ENCODE peak calls at places on chromosomes 7 and 10, in eight cellular contexts. N is stimulated activated CD4-positive, alpha-beta T cell treated with anti-CD3 and anti-CD28 coated beads, Interleukin-2, amount 100 ng/mL, for 48 hours; Y is suprapubic skin; M is DMS 273 treated with DMSO at 0.1 percent for 48 hours; Z is NCI-H2029 treated with DMSO at 0.1 percent for 48 hours; S is Kasumi-1; V is GOT3; X is CD8-positive, alpha-beta T cell. H is an unnamed sample.

GRCh38 chr10:124217906-124218769 is 124.7 kb upstream of the CHST15 start:
- DNase-seq in N (no peak), Y (no peak), M (no peak), Z (no peak), S (no peak), V (no peak), X (no peak), H (no peak)

GRCh38 chr7:45712872-45713668 is 138.9 kb downstream of the ADCY1 start:
- DNase-seq in N (no peak), Y (peak), M (no peak), Z (no peak), S (no peak), V (no peak), X (no peak), H (no peak)

GRCh38 chr10:47249881-47250280 is 50.1 kb upstream of the GDF10 start:
- DNase-seq in N (no peak), Y (no peak), M (no peak), Z (no peak), S (no peak), V (no peak), X (no peak), H (no peak)

GRCh38 chr10:96719850-96720421 is 378 bp downstream of the PIK3AP1 start:
- DNase-seq in N (peak), Y (peak), M (no peak), Z (no peak), S (peak), V (no peak), X (peak), H (no peak)

GRCh38 chr7:51217804-51218203 is 98.8 kb downstream of the COBL start:
- DNase-seq in N (no peak), Y (no peak), M (no peak), Z (no peak), S (no peak), V (no peak), X (no peak), H (no peak)

GRCh38 chr7:108118959-108119358 is 11.2 kb downstream of the LAMB4 start:
- DNase-seq in N (no peak), Y (no peak), M (peak), Z (no peak), S (no peak), V (no peak), X (no peak), H (no peak)

GRCh38 chr7:79504607-79505389 is 51.3 kb upstream of the MAGI2 start:
- DNase-seq in N (no peak), Y (no peak), M (no peak), Z (no peak), S (no peak), V (no peak), X (no peak), H (no peak)

GRCh38 chr7:138169441-138169851 is 93.2 kb downstream of the AKR1D1 start:
- DNase-seq in N (no peak), Y (no peak), M (no peak), Z (no peak), S (no peak), V (no peak), X (no peak), H (no peak)

GRCh38 chr7:50303082-50303893 is 1.2 kb upstream of the IKZF1 start:
- DNase-seq in N (no peak), Y (no peak), M (no peak), Z (no peak), S (no peak), V (no peak), X (peak), H (no peak)

GRCh38 chr10:119652361-119652760 is 1.2 kb downstream of the BAG3 start:
- DNase-seq in N (no peak), Y (no peak), M (no peak), Z (no peak), S (peak), V (no peak), X (no peak), H (no peak)

GRCh38 chr7:101125989-101126650 is 784 bp upstream of the SERPINE1 start:
- DNase-seq in N (no peak), Y (peak), M (no peak), Z (no peak), S (no peak), V (no peak), X (no peak), H (no peak)

GRCh38 chr7:135562720-135563119 is 5.0 kb downstream of the NUP205 start:
- DNase-seq in N (no peak), Y (no peak), M (no peak), Z (no peak), S (no peak), V (no peak), X (no peak), H (no peak)

GRCh38 chr7:100476903-100477870 is 1.8 kb downstream of the TSC22D4 start:
- DNase-seq in N (peak), Y (no peak), M (no peak), Z (no peak), S (no peak), V (no peak), X (peak), H (no peak)

GRCh38 chr7:152076324-152076821 is 50.9 kb downstream of the GALNT11 start:
- DNase-seq in N (peak), Y (no peak), M (no peak), Z (no peak), S (no peak), V (no peak), X (peak), H (no peak)

GRCh38 chr10:72037266-72037665 is 51.1 kb downstream of the SPOCK2 start:
- DNase-seq in N (no peak), Y (no peak), M (no peak), Z (no peak), S (no peak), V (no peak), X (no peak), H (no peak)

GRCh38 chr10:98074315-98074911 is 44.0 kb upstream of the CRTAC1 start:
- DNase-seq in N (no peak), Y (no peak), M (no peak), Z (no peak), S (peak), V (no peak), X (no peak), H (no peak)

GRCh38 chr10:112915590-112916572 is 34.2 kb upstream of the TCF7L2 start:
- DNase-seq in N (no peak), Y (no peak), M (no peak), Z (no peak), S (no peak), V (no peak), X (no peak), H (no peak)

GRCh38 chr10:14574291-14574690 is 200.4 kb downstream of the FAM107B start:
- DNase-seq in N (no peak), Y (no peak), M (no peak), Z (no peak), S (no peak), V (no peak), X (no peak), H (no peak)

GRCh38 chr7:43491984-43492383 is 90.9 kb upstream of the STK17A start:
- DNase-seq in N (no peak), Y (no peak), M (no peak), Z (no peak), S (no peak), V (no peak), X (no peak), H (no peak)

GRCh38 chr7:37732253-37732652 is 48.7 kb downstream of the GPR141 start:
- DNase-seq in N (no peak), Y (no peak), M (no peak), Z (no peak), S (peak), V (no peak), X (no peak), H (no peak)

GRCh38 chr10:5812283-5813090 is 747 bp downstream of the GDI2 start:
- DNase-seq in N (peak), Y (peak), M (no peak), Z (no peak), S (peak), V (no peak), X (peak), H (no peak)

GRCh38 chr7:142563470-142563869 is 185.8 kb upstream of the PRSS1 start:
- DNase-seq in N (no peak), Y (no peak), M (no peak), Z (no peak), S (no peak), V (no peak), X (no peak), H (no peak)

GRCh38 chr7:44384586-44385383 is 59.4 kb upstream of the CAMK2B start:
- DNase-seq in N (no peak), Y (no peak), M (no peak), Z (no peak), S (no peak), V (no peak), X (no peak), H (no peak)

GRCh38 chr7:68224041-68224534 is 1227.5 kb downstream of the TYW1 start:
- DNase-seq in N (no peak), Y (no peak), M (no peak), Z (peak), S (no peak), V (no peak), X (no peak), H (peak)

GRCh38 chr10:75187961-75188426 is 22.6 kb upstream of the VDAC2 start:
- DNase-seq in N (peak), Y (no peak), M (no peak), Z (peak), S (peak), V (no peak), X (peak), H (no peak)

GRCh38 chr7:69947998-69948397 is 349.7 kb downstream of the AUTS2 start:
- DNase-seq in N (no peak), Y (no peak), M (no peak), Z (no peak), S (no peak), V (no peak), X (no peak), H (no peak)

GRCh38 chr7:92244803-92245486 is 769 bp downstream of the KRIT1 start:
- DNase-seq in N (no peak), Y (no peak), M (peak), Z (no peak), S (peak), V (no peak), X (peak), H (no peak)

GRCh38 chr7:28038175-28038855 is 142.3 kb downstream of the JAZF1 start:
- DNase-seq in N (no peak), Y (no peak), M (no peak), Z (no peak), S (no peak), V (no peak), X (no peak), H (no peak)

GRCh38 chr7:122311280-122311679 is 6.7 kb upstream of the FEZF1 start:
- DNase-seq in N (no peak), Y (no peak), M (no peak), Z (no peak), S (no peak), V (no peak), X (no peak), H (no peak)

GRCh38 chr10:28570598-28570997 is 37.7 kb downstream of the WAC start:
- DNase-seq in N (no peak), Y (no peak), M (no peak), Z (no peak), S (no peak), V (no peak), X (no peak), H (no peak)

GRCh38 chr10:124558901-124559321 is 97.3 kb downstream of the LHPP start:
- DNase-seq in N (no peak), Y (no peak), M (no peak), Z (no peak), S (no peak), V (no peak), X (no peak), H (no peak)

GRCh38 chr7:30682131-30683083 is at the start of gene CRHR2:
- DNase-seq in N (peak), Y (no peak), M (no peak), Z (no peak), S (peak), V (no peak), X (peak), H (no peak)

GRCh38 chr10:92839191-92840085 is 8.9 kb upstream of the EXOC6 start:
- DNase-seq in N (peak), Y (no peak), M (peak), Z (no peak), S (peak), V (no peak), X (peak), H (no peak)

GRCh38 chr7:123666492-123666891 is 10.8 kb downstream of the LMOD2 start:
- DNase-seq in N (no peak), Y (no peak), M (no peak), Z (no peak), S (no peak), V (no peak), X (no peak), H (no peak)

GRCh38 chr7:4789194-4790077 is 14.0 kb downstream of the AP5Z1 start:
- DNase-seq in N (no peak), Y (no peak), M (no peak), Z (no peak), S (no peak), V (no peak), X (no peak), H (no peak)

GRCh38 chr10:5587151-5588079 is 62.7 kb downstream of the CALML3 start:
- DNase-seq in N (no peak), Y (no peak), M (no peak), Z (no peak), S (no peak), V (no peak), X (no peak), H (no peak)